ENCODE peak calls at places on chromosome 11, in eight cellular contexts. R is body of pancreas; I is PC-9; U is psoas muscle; C is aorta; X is osteoblast; Z is Peyer's patch; E is CD8-positive, alpha-beta T cell. S is an unnamed sample. For H3K36me3, the result is how much of the 10 kb centered on the place peaks cover.

GRCh38 chr11:75100314-75100713 is 3.6 kb upstream of the OR2AT4 start:
- DNase-seq in R (no peak), I (peak), U (no peak), C (no peak), X (peak), Z (no peak), E (no peak), S (no peak)

GRCh38 chr11:81071641-81072040 is 1630.8 kb upstream of the TENM4 start:
- DNase-seq in R (no peak), I (no peak), U (no peak), C (no peak), X (no peak), Z (no peak), E (no peak), S (no peak)

GRCh38 chr11:94000641-94001040 is 20.5 kb upstream of the HEPHL1 start:
- DNase-seq in R (no peak), I (no peak), U (no peak), C (no peak), X (no peak), Z (no peak), E (no peak), S (no peak)

GRCh38 chr11:102640946-102641345 is 15.8 kb upstream of the MMP20 start:
- DNase-seq in R (no peak), I (no peak), U (no peak), C (no peak), X (peak), Z (no peak), E (no peak), S (no peak)

GRCh38 chr11:8654503-8654902 is 28.0 kb downstream of the TRIM66 start:
- DNase-seq in R (no peak), I (no peak), U (no peak), C (no peak), X (no peak), Z (no peak), E (no peak), S (no peak)

GRCh38 chr11:57301711-57302423 is 22.9 kb downstream of the TNKS1BP1 start:
- DNase-seq in R (no peak), I (no peak), U (no peak), C (no peak), X (peak), Z (no peak), E (no peak), S (peak)

GRCh38 chr11:3123761-3124733 is 41.1 kb downstream of the OSBPL5 start:
- DNase-seq in R (peak), I (peak), U (peak), C (peak), X (peak), Z (peak), E (no peak), S (peak)

GRCh38 chr11:122423283-122423682 is 232.2 kb upstream of the UBASH3B start:
- DNase-seq in R (no peak), I (no peak), U (no peak), C (no peak), X (no peak), Z (no peak), E (no peak), S (no peak)

GRCh38 chr11:104053743-104054142 is 17.3 kb downstream of the DDI1 start:
- DNase-seq in R (no peak), I (no peak), U (no peak), C (no peak), X (no peak), Z (no peak), E (no peak), S (no peak)

GRCh38 chr11:104051806-104052205 is 15.4 kb downstream of the DDI1 start:
- DNase-seq in R (no peak), I (no peak), U (no peak), C (no peak), X (no peak), Z (no peak), E (no peak), S (no peak)

GRCh38 chr11:104060004-104060403 is 23.6 kb downstream of the DDI1 start:
- DNase-seq in R (no peak), I (no peak), U (no peak), C (no peak), X (no peak), Z (no peak), E (no peak), S (no peak)

GRCh38 chr11:104057908-104058307 is 21.5 kb downstream of the DDI1 start:
- DNase-seq in R (no peak), I (no peak), U (no peak), C (no peak), X (no peak), Z (no peak), E (no peak), S (no peak)

DNA sequence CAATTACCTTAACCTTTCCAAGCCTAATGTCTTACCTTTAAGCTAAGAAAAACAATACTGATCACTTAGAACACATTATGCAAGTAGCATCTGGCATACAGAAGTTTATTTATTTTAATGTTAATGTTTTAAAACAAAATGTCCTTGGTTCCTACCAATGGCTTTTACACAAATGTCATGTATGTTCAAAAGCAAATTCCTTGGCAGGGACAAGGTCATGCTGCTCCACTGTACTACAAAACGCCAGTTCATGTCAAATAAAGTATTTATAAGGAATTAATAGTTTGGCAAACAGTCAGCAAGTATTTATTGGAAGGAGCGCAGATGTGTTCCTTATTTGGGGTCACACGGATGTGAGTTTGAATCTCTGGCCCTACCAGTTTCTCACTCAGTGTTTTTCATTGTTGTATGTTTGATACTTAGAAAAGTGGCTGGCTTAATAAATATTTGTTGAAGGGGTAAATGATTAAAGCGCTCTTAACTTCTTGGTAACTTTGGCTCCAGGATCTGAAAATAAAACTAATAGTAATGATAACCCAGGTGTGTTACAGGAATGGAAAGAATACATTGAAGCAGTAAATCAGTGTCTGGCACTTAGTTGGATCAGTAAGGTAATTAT is 18.6 kb downstream of the DDI1 start:
- DNase-seq in R (no peak), I (no peak), U (no peak), C (no peak), X (no peak), Z (no peak), E (no peak), S (no peak)
- H3K36me3 ChIP-seq in R (under half), I (under half), U (under half), C (under half), X (under half), Z (under half), E (under half), S (under half)

GRCh38 chr11:126334665-126335462 is 20.6 kb upstream of the ST3GAL4 start:
- DNase-seq in R (no peak), I (no peak), U (no peak), C (peak), X (peak), Z (no peak), E (no peak), S (no peak)
- H3K36me3 ChIP-seq in R (under half), I (under half), U (under half), C (under half), X (under half), Z (under half), E (under half), S (under half)

GRCh38 chr11:43404836-43405479 is 46.2 kb downstream of the TTC17 start:
- DNase-seq in R (no peak), I (no peak), U (no peak), C (no peak), X (no peak), Z (no peak), E (no peak), S (no peak)

GRCh38 chr11:43399983-43400630 is 41.4 kb downstream of the TTC17 start:
- DNase-seq in R (no peak), I (no peak), U (no peak), C (no peak), X (no peak), Z (no peak), E (no peak), S (no peak)

GRCh38 chr11:43404406-43404805 is 45.7 kb downstream of the TTC17 start:
- DNase-seq in R (no peak), I (no peak), U (no peak), C (no peak), X (no peak), Z (no peak), E (no peak), S (no peak)

GRCh38 chr11:43401252-43401651 is 42.5 kb downstream of the TTC17 start:
- DNase-seq in R (no peak), I (no peak), U (no peak), C (no peak), X (no peak), Z (no peak), E (no peak), S (no peak)

GRCh38 chr11:43403357-43404231 is 44.9 kb downstream of the TTC17 start:
- DNase-seq in R (no peak), I (no peak), U (no peak), C (no peak), X (no peak), Z (no peak), E (no peak), S (no peak)
- H3K36me3 ChIP-seq in R (under half), I (half or more), U (half or more), C (under half), X (half or more), Z (under half), E (under half), S (under half)

DNA sequence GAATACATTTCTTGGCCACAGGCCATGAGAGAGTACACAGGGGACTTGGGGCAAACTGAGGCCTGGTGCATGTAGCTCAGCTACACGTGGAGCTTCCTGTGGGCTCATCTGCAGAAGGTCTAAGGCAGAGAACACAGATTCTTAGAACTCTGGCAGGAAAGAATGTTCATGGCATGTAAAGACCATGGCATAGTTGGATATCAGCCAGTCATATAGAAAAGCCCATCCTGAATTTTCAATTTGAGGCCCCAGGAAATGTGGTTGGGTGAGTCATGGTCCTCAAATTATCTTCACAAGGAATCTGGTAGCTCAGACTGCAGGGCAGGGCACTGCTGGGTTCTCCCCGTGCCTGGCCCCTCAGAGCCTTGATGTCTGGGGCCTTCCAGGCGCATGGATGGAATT is 13.7 kb upstream of the ST3GAL4 start:
- DNase-seq in R (no peak), I (peak), U (no peak), C (no peak), X (peak), Z (no peak), E (no peak), S (no peak)
- H3K36me3 ChIP-seq in R (under half), I (under half), U (under half), C (under half), X (under half), Z (under half), E (under half), S (under half)

DNA sequence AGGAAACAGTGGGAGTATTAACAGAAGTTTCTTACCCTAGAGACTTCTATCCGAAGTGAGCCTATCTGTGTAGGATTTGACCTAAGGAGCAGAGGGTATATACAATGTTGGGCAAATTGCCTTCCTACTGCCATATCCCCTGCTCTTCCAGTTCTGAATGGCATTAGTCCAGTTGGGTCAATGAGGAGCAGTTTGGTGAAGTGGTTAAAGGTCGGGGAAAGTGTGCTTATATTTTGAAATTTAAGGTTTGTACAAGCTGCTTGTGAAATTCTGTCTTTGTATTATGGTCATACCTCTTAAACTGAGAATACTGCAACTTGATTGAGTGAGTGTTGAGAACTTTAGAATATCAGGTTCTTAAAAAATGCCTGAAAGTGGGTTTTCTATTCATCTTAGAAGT is 1.7 kb downstream of the EI24 start:
- DNase-seq in R (no peak), I (no peak), U (no peak), C (no peak), X (no peak), Z (no peak), E (no peak), S (no peak)
- H3K36me3 ChIP-seq in R (under half), I (under half), U (under half), C (under half), X (under half), Z (under half), E (under half), S (under half)

DNA sequence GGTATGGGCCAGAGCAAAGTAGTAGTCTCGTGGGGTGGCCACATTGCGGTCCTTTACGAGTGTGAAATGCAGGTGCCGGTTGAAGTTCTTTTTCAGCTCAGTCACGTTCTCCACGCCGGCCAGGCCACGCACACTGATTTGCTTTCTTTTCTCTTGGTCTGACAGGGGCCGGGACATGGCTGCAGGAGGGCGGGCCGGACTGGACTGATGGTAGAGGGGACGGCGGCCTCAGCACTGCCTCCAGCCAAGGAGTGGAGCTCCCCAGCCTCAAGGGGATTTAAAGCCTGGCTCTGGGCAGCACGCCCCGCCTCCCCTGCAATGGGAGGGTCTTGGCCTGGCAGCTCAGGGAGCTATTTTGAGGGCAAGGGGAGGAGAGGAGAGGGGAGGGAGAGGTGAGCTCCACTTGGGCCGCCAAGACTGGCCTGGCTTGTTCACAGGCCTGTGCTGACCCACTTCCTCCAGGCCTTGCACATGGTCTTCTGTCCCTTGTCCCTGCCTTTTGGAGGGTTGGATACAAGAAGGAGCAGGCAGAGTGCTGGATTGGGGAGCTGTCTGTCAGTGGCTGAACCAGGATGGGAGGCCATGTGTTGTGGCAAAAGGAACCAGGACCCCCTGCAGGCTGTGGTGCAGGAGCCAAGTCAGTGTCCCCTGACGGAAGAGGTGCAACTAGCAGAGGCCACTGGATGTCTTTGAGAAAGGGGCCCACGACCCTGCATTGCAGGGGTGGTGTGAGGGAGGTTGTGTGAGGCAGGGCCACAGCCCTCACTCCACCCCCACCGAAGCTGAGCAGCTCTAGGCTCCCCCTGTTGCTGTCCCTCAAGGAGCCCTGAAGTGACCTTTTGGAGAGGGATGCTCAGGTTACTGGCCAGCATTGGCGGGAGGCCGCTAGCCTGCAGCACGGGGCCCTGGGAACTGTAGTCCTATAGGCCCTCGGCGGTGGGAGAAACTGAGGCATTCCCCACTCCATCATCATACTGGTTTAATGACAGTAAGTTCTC is at the start of gene PYGM:
- DNase-seq in R (peak), I (no peak), U (peak), C (peak), X (peak), Z (no peak), E (no peak), S (peak)
- H3K36me3 ChIP-seq in R (under half), I (under half), U (half or more), C (under half), X (under half), Z (under half), E (under half), S (under half)

GRCh38 chr11:20077973-20078372 is 82.3 kb downstream of the DBX1 start:
- DNase-seq in R (no peak), I (no peak), U (no peak), C (no peak), X (no peak), Z (no peak), E (no peak), S (no peak)

GRCh38 chr11:20080032-20080685 is 80.1 kb downstream of the DBX1 start:
- DNase-seq in R (no peak), I (no peak), U (no peak), C (no peak), X (no peak), Z (no peak), E (no peak), S (no peak)

GRCh38 chr11:20075627-20076026 is 84.6 kb downstream of the DBX1 start:
- DNase-seq in R (no peak), I (no peak), U (no peak), C (no peak), X (no peak), Z (no peak), E (no peak), S (no peak)

GRCh38 chr11:20081336-20081735 is 78.9 kb downstream of the DBX1 start:
- DNase-seq in R (no peak), I (no peak), U (no peak), C (no peak), X (no peak), Z (no peak), E (no peak), S (no peak)

DNA sequence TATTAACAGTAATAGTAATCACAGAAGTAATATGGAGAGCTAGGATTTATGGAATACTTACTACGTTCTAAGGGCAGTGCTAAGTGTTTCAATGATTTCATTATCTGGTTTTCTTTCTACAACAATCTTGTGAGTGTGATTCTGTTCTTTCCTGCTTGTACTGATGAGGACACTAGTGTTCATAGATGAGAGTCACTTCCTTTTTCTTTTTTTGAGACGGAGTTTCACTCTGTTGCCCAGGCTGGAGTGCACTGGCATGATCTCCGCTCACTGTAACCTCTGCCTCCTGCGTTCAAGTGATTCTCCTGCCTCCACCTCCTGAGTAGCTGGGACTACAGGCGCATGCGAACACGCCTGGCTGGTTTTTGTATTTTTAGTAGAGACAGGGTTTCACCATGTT is 81.4 kb downstream of the DBX1 start:
- DNase-seq in R (no peak), I (no peak), U (no peak), C (no peak), X (no peak), Z (no peak), E (no peak), S (no peak)
- H3K36me3 ChIP-seq in R (under half), I (under half), U (half or more), C (under half), X (half or more), Z (under half), E (under half), S (under half)

S was measured in H7.